ENCODE peak calls at places on chromosomes 6 and 20, in four cellular contexts. C, W, R and K are unnamed samples.

GRCh38 chr6:36120979-36121706 is 9.2 kb upstream of the MAPK13 start:
- DNase-seq in C (peak; percentile 48), W (peak; percentile 46), R (no peak), K (peak; percentile 90)

GRCh38 chr6:137223370-137224131 is 4.4 kb upstream of the IFNGR1 start:
- DNase-seq in C (no peak), W (no peak), R (no peak), K (peak; percentile 84)

GRCh38 chr20:23120936-23121765 is 35.0 kb upstream of the CD93 start:
- DNase-seq in C (no peak), R (no peak), W (no peak), K (no peak)

GRCh38 chr6:127933852-127934840 is 33.3 kb upstream of the THEMIS start:
- DNase-seq in W (no peak), R (no peak), C (peak; percentile 52), K (no peak)

GRCh38 chr6:118285791-118286190 is 262.3 kb upstream of the PLN start:
- DNase-seq in C (no peak), W (no peak), R (no peak), K (no peak)

GRCh38 chr6:159404296-159404695 is 235.1 kb downstream of the FNDC1 start:
- DNase-seq in C (no peak), W (no peak), R (no peak), K (no peak)

GRCh38 chr6:34459899-34460593 is 5.8 kb upstream of the PACSIN1 start:
- DNase-seq in C (peak; percentile 36), W (peak; percentile 61), R (no peak), K (no peak)

GRCh38 chr6:97240222-97240621 is 42.8 kb downstream of the MMS22L start:
- DNase-seq in W (peak; percentile 29), R (no peak), C (no peak), K (no peak)

GRCh38 chr6:56004421-56004820 is 129.0 kb upstream of the BMP5 start:
- DNase-seq in W (peak; percentile 36), R (no peak), C (no peak), K (no peak)